ENCODE peak calls at places on chromosomes 4 and X, in five cellular contexts. One of them, this sample, is unnamed.

GRCh38 chr4:185282968-185283367 is 73.6 kb downstream of the SNX25 start:
- DNase-seq in nucleus accumbens: no peak
- DNase-seq in iPS DF 6.9: no peak
- DNase-seq in GM12891: no peak
- DNase-seq in stimulated activated CD4-positive, alpha-beta T cell treated with anti-CD3 and anti-CD28 coated beads, Interleukin-12 subunit alpha, Interleukin-12 subunit beta, amount 100 ng/mL, for 48 hours: no peak
- DNase-seq in this sample: no peak

GRCh38 chr4:83107636-83108035 is 6.9 kb downstream of the PLAC8 start:
- DNase-seq in iPS DF 6.9: no peak
- DNase-seq in GM12891: no peak
- DNase-seq in nucleus accumbens: no peak
- DNase-seq in stimulated activated CD4-positive, alpha-beta T cell treated with anti-CD3 and anti-CD28 coated beads, Interleukin-12 subunit alpha, Interleukin-12 subunit beta, amount 100 ng/mL, for 48 hours: no peak
- DNase-seq in this sample: no peak

GRCh38 chr4:38925492-38926418 is 58.1 kb downstream of the FAM114A1 start:
- DNase-seq in nucleus accumbens: no peak
- DNase-seq in GM12891: no peak
- DNase-seq in iPS DF 6.9: no peak
- DNase-seq in stimulated activated CD4-positive, alpha-beta T cell treated with anti-CD3 and anti-CD28 coated beads, Interleukin-12 subunit alpha, Interleukin-12 subunit beta, amount 100 ng/mL, for 48 hours: no peak
- DNase-seq in this sample: no peak

GRCh38 chr4:4260185-4260751 is 12.2 kb upstream of the TMEM128 start:
- DNase-seq in nucleus accumbens: no peak
- DNase-seq in stimulated activated CD4-positive, alpha-beta T cell treated with anti-CD3 and anti-CD28 coated beads, Interleukin-12 subunit alpha, Interleukin-12 subunit beta, amount 100 ng/mL, for 48 hours: no peak
- DNase-seq in iPS DF 6.9: no peak
- DNase-seq in GM12891: peak; percentile 53
- DNase-seq in this sample: peak; percentile 71

GRCh38 chrX:37883196-37883595 is 35.8 kb upstream of the DYNLT3 start:
- DNase-seq in nucleus accumbens: no peak
- DNase-seq in iPS DF 6.9: no peak
- DNase-seq in GM12891: no peak
- DNase-seq in stimulated activated CD4-positive, alpha-beta T cell treated with anti-CD3 and anti-CD28 coated beads, Interleukin-12 subunit alpha, Interleukin-12 subunit beta, amount 100 ng/mL, for 48 hours: no peak
- DNase-seq in this sample: no peak

GRCh38 chr4:40575846-40576245 is 53.8 kb downstream of the RBM47 start:
- DNase-seq in iPS DF 6.9: no peak
- DNase-seq in nucleus accumbens: no peak
- DNase-seq in GM12891: no peak
- DNase-seq in stimulated activated CD4-positive, alpha-beta T cell treated with anti-CD3 and anti-CD28 coated beads, Interleukin-12 subunit alpha, Interleukin-12 subunit beta, amount 100 ng/mL, for 48 hours: no peak
- DNase-seq in this sample: no peak

GRCh38 chrX:23168291-23168690 is 166.4 kb upstream of the PTCHD1 start:
- DNase-seq in nucleus accumbens: no peak
- DNase-seq in stimulated activated CD4-positive, alpha-beta T cell treated with anti-CD3 and anti-CD28 coated beads, Interleukin-12 subunit alpha, Interleukin-12 subunit beta, amount 100 ng/mL, for 48 hours: no peak
- DNase-seq in GM12891: no peak
- DNase-seq in iPS DF 6.9: no peak
- DNase-seq in this sample: no peak

GRCh38 chr4:6461301-6462165 is 10.9 kb downstream of the PPP2R2C start:
- DNase-seq in nucleus accumbens: no peak
- DNase-seq in GM12891: no peak
- DNase-seq in iPS DF 6.9: no peak
- DNase-seq in stimulated activated CD4-positive, alpha-beta T cell treated with anti-CD3 and anti-CD28 coated beads, Interleukin-12 subunit alpha, Interleukin-12 subunit beta, amount 100 ng/mL, for 48 hours: no peak
- DNase-seq in this sample: no peak

GRCh38 chr4:40377462-40378385 is 42.6 kb downstream of the CHRNA9 start:
- DNase-seq in GM12891: no peak
- DNase-seq in nucleus accumbens: no peak
- DNase-seq in iPS DF 6.9: no peak
- DNase-seq in stimulated activated CD4-positive, alpha-beta T cell treated with anti-CD3 and anti-CD28 coated beads, Interleukin-12 subunit alpha, Interleukin-12 subunit beta, amount 100 ng/mL, for 48 hours: no peak
- DNase-seq in this sample: no peak

GRCh38 chr4:115609631-115610030 is 496.2 kb upstream of the NDST4 start:
- DNase-seq in iPS DF 6.9: no peak
- DNase-seq in GM12891: no peak
- DNase-seq in stimulated activated CD4-positive, alpha-beta T cell treated with anti-CD3 and anti-CD28 coated beads, Interleukin-12 subunit alpha, Interleukin-12 subunit beta, amount 100 ng/mL, for 48 hours: no peak
- DNase-seq in nucleus accumbens: no peak
- DNase-seq in this sample: no peak

GRCh38 chrX:13864264-13864663 is 47.4 kb upstream of the GPM6B start:
- DNase-seq in nucleus accumbens: no peak
- DNase-seq in GM12891: no peak
- DNase-seq in stimulated activated CD4-positive, alpha-beta T cell treated with anti-CD3 and anti-CD28 coated beads, Interleukin-12 subunit alpha, Interleukin-12 subunit beta, amount 100 ng/mL, for 48 hours: no peak
- DNase-seq in iPS DF 6.9: no peak
- DNase-seq in this sample: peak; percentile 22

GRCh38 chrX:39766882-39767281 is 330.9 kb downstream of the BCOR start:
- DNase-seq in GM12891: no peak
- DNase-seq in iPS DF 6.9: no peak
- DNase-seq in nucleus accumbens: no peak
- DNase-seq in stimulated activated CD4-positive, alpha-beta T cell treated with anti-CD3 and anti-CD28 coated beads, Interleukin-12 subunit alpha, Interleukin-12 subunit beta, amount 100 ng/mL, for 48 hours: no peak
- DNase-seq in this sample: no peak

GRCh38 chr4:150251752-150252190 is 173.5 kb downstream of the DCLK2 start:
- DNase-seq in GM12891: no peak
- DNase-seq in stimulated activated CD4-positive, alpha-beta T cell treated with anti-CD3 and anti-CD28 coated beads, Interleukin-12 subunit alpha, Interleukin-12 subunit beta, amount 100 ng/mL, for 48 hours: no peak
- DNase-seq in nucleus accumbens: no peak
- DNase-seq in iPS DF 6.9: no peak
- DNase-seq in this sample: no peak

GRCh38 chr4:73801692-73802091 is 34.8 kb upstream of the CXCL6 start:
- DNase-seq in nucleus accumbens: no peak
- DNase-seq in iPS DF 6.9: no peak
- DNase-seq in stimulated activated CD4-positive, alpha-beta T cell treated with anti-CD3 and anti-CD28 coated beads, Interleukin-12 subunit alpha, Interleukin-12 subunit beta, amount 100 ng/mL, for 48 hours: no peak
- DNase-seq in GM12891: no peak
- DNase-seq in this sample: no peak

GRCh38 chr4:78534286-78534955 is 17.1 kb upstream of the ANXA3 start:
- DNase-seq in iPS DF 6.9: no peak
- DNase-seq in nucleus accumbens: no peak
- DNase-seq in GM12891: no peak
- DNase-seq in stimulated activated CD4-positive, alpha-beta T cell treated with anti-CD3 and anti-CD28 coated beads, Interleukin-12 subunit alpha, Interleukin-12 subunit beta, amount 100 ng/mL, for 48 hours: no peak
- DNase-seq in this sample: no peak

GRCh38 chr4:15658136-15658535 is 3.0 kb upstream of the FBXL5 start:
- DNase-seq in nucleus accumbens: no peak
- DNase-seq in stimulated activated CD4-positive, alpha-beta T cell treated with anti-CD3 and anti-CD28 coated beads, Interleukin-12 subunit alpha, Interleukin-12 subunit beta, amount 100 ng/mL, for 48 hours: no peak
- DNase-seq in iPS DF 6.9: no peak
- DNase-seq in GM12891: no peak
- DNase-seq in this sample: no peak

GRCh38 chrX:55758033-55758432 is 40.5 kb downstream of the RRAGB start:
- DNase-seq in stimulated activated CD4-positive, alpha-beta T cell treated with anti-CD3 and anti-CD28 coated beads, Interleukin-12 subunit alpha, Interleukin-12 subunit beta, amount 100 ng/mL, for 48 hours: no peak
- DNase-seq in GM12891: no peak
- DNase-seq in iPS DF 6.9: no peak
- DNase-seq in nucleus accumbens: no peak
- DNase-seq in this sample: no peak

GRCh38 chr4:11954093-11954492 is 525.4 kb upstream of the HS3ST1 start:
- DNase-seq in GM12891: no peak
- DNase-seq in stimulated activated CD4-positive, alpha-beta T cell treated with anti-CD3 and anti-CD28 coated beads, Interleukin-12 subunit alpha, Interleukin-12 subunit beta, amount 100 ng/mL, for 48 hours: no peak
- DNase-seq in iPS DF 6.9: peak; percentile 35
- DNase-seq in nucleus accumbens: no peak
- DNase-seq in this sample: no peak

GRCh38 chr4:119517361-119518229 is 111.0 kb downstream of the PDE5A start:
- DNase-seq in stimulated activated CD4-positive, alpha-beta T cell treated with anti-CD3 and anti-CD28 coated beads, Interleukin-12 subunit alpha, Interleukin-12 subunit beta, amount 100 ng/mL, for 48 hours: no peak
- DNase-seq in iPS DF 6.9: no peak
- DNase-seq in GM12891: no peak
- DNase-seq in nucleus accumbens: no peak
- DNase-seq in this sample: no peak

GRCh38 chr4:138939960-138940359 is 75.6 kb upstream of the NOCT start:
- DNase-seq in stimulated activated CD4-positive, alpha-beta T cell treated with anti-CD3 and anti-CD28 coated beads, Interleukin-12 subunit alpha, Interleukin-12 subunit beta, amount 100 ng/mL, for 48 hours: no peak
- DNase-seq in nucleus accumbens: no peak
- DNase-seq in GM12891: no peak
- DNase-seq in iPS DF 6.9: no peak
- DNase-seq in this sample: no peak

GRCh38 chr4:176569301-176569700 is 223.4 kb downstream of the VEGFC start:
- DNase-seq in nucleus accumbens: no peak
- DNase-seq in stimulated activated CD4-positive, alpha-beta T cell treated with anti-CD3 and anti-CD28 coated beads, Interleukin-12 subunit alpha, Interleukin-12 subunit beta, amount 100 ng/mL, for 48 hours: no peak
- DNase-seq in GM12891: no peak
- DNase-seq in iPS DF 6.9: no peak
- DNase-seq in this sample: no peak

GRCh38 chr4:28723371-28723770 is 1862.7 kb downstream of the STIM2 start:
- DNase-seq in iPS DF 6.9: no peak
- DNase-seq in stimulated activated CD4-positive, alpha-beta T cell treated with anti-CD3 and anti-CD28 coated beads, Interleukin-12 subunit alpha, Interleukin-12 subunit beta, amount 100 ng/mL, for 48 hours: no peak
- DNase-seq in nucleus accumbens: no peak
- DNase-seq in GM12891: no peak
- DNase-seq in this sample: no peak

GRCh38 chr4:45554423-45554822 is 569.4 kb downstream of the GABRG1 start:
- DNase-seq in nucleus accumbens: no peak
- DNase-seq in iPS DF 6.9: no peak
- DNase-seq in GM12891: no peak
- DNase-seq in stimulated activated CD4-positive, alpha-beta T cell treated with anti-CD3 and anti-CD28 coated beads, Interleukin-12 subunit alpha, Interleukin-12 subunit beta, amount 100 ng/mL, for 48 hours: no peak
- DNase-seq in this sample: no peak

GRCh38 chr4:6380746-6381411 is 91.5 kb downstream of the PPP2R2C start:
- DNase-seq in stimulated activated CD4-positive, alpha-beta T cell treated with anti-CD3 and anti-CD28 coated beads, Interleukin-12 subunit alpha, Interleukin-12 subunit beta, amount 100 ng/mL, for 48 hours: no peak
- DNase-seq in GM12891: no peak
- DNase-seq in iPS DF 6.9: no peak
- DNase-seq in nucleus accumbens: no peak
- DNase-seq in this sample: no peak